ENCODE peak calls at places on chromosomes 7 and 10, in six cellular contexts. N is SK-MEL-5; B is dermis microvascular lymphatic vessel endothelial cell; J is stimulated activated CD4-positive, alpha-beta T cell treated with anti-CD3 and anti-CD28 coated beads, Interleukin-4, amount 100 ng/mL, for 1 hour; X is T1000; A is Karpas-422. I is an unnamed sample.

GRCh38 chr7:38846280-38846679 is 62.7 kb downstream of the VPS41 start:
- DNase-seq in N (no peak), A (no peak), B (no peak), X (no peak), J (no peak), I (no peak)

GRCh38 chr7:142496545-142496991 is 238.7 kb upstream of the PRSS58 start:
- DNase-seq in A (peak; percentile 55), N (peak; percentile 84), X (no peak), B (peak; percentile 40), J (no peak), I (peak; percentile 49)

GRCh38 chr10:120612756-120613155 is 155.7 kb downstream of the PLPP4 start:
- DNase-seq in N (no peak), X (no peak), J (no peak), B (no peak), A (no peak), I (no peak)

GRCh38 chr10:14025790-14026189 is 304.9 kb downstream of the FRMD4A start:
- DNase-seq in A (no peak), N (no peak), X (no peak), B (no peak), J (no peak), I (no peak)

GRCh38 chr7:5492249-5493020 is 68.8 kb upstream of the TNRC18 start:
- DNase-seq in A (no peak), J (no peak), N (no peak), X (no peak), B (no peak), I (no peak)

GRCh38 chr7:7099584-7100014 is 82.7 kb upstream of the C1GALT1 start:
- DNase-seq in B (peak; percentile 91), J (no peak), N (peak; percentile 80), X (peak; percentile 87), A (no peak), I (peak; percentile 99)

GRCh38 chr7:131521651-131522163 is 34.7 kb downstream of the PODXL start:
- DNase-seq in N (no peak), J (no peak), B (peak; percentile 88), A (no peak), X (no peak), I (peak; percentile 42)

GRCh38 chr7:148704189-148704588 is 5.5 kb downstream of the CUL1 start:
- DNase-seq in N (no peak), A (no peak), X (no peak), J (no peak), B (no peak), I (no peak)

GRCh38 chr7:158829342-158830210 is at the start of gene ESYT2:
- DNase-seq in A (peak; percentile 99), B (peak; percentile 98), N (peak; percentile 98), X (peak; percentile 98), J (peak; percentile 100), I (peak; percentile 97)

GRCh38 chr7:92880212-92881090 is 44.1 kb upstream of the CDK6 start:
- DNase-seq in X (no peak), B (peak; percentile 41), J (no peak), A (peak; percentile 58), N (peak; percentile 93), I (peak; percentile 17)

GRCh38 chr7:6637544-6638229 is 569 bp downstream of the ZNF316 start:
- DNase-seq in J (peak; percentile 61), N (peak; percentile 54), X (no peak), A (peak; percentile 84), B (peak; percentile 57), I (peak; percentile 33)

GRCh38 chr10:78433063-78433717 is 399.5 kb downstream of the RPS24 start:
- DNase-seq in N (no peak), A (peak; percentile 45), B (no peak), X (no peak), J (no peak), I (no peak)

GRCh38 chr7:99468336-99468918 is 2.5 kb upstream of the ATP5MF start:
- DNase-seq in B (no peak), N (no peak), X (no peak), J (no peak), A (no peak), I (no peak)

GRCh38 chr7:19051767-19052375 is 65.6 kb downstream of the TWIST1 start:
- DNase-seq in X (no peak), N (peak; percentile 79), B (peak; percentile 50), A (peak; percentile 83), J (peak; percentile 9), I (peak; percentile 39)

GRCh38 chr7:135769403-135769802 is 20.8 kb upstream of the FAM180A start:
- DNase-seq in A (no peak), J (no peak), N (no peak), B (no peak), X (no peak), I (no peak)

GRCh38 chr10:121659236-121659635 is 61.0 kb upstream of the FGFR2 start:
- DNase-seq in B (no peak), X (no peak), J (no peak), N (no peak), A (no peak), I (no peak)

GRCh38 chr10:98378722-98379121 is 36.3 kb downstream of the PYROXD2 start:
- DNase-seq in J (no peak), N (no peak), B (no peak), A (no peak), X (no peak), I (no peak)

GRCh38 chr7:82605247-82605864 is 161.8 kb upstream of the CACNA2D1 start:
- DNase-seq in X (no peak), J (no peak), N (peak; percentile 74), A (peak; percentile 72), B (peak; percentile 44), I (peak; percentile 44)

GRCh38 chr10:71708301-71708703 is 11.3 kb downstream of the C10orf105 start:
- DNase-seq in J (peak; percentile 72), X (no peak), B (peak; percentile 41), A (peak; percentile 80), N (peak; percentile 53), I (peak; percentile 19)

GRCh38 chr10:84140036-84140379 is 699 bp downstream of the GHITM start:
- DNase-seq in A (no peak), N (peak; percentile 20), B (peak; percentile 46), J (peak; percentile 7), X (no peak), I (peak; percentile 30)

GRCh38 chr10:119680668-119681070 is 29.5 kb downstream of the BAG3 start:
- DNase-seq in J (no peak), B (peak; percentile 84), N (no peak), A (no peak), X (no peak), I (no peak)

GRCh38 chr10:97229322-97229721 is 43.6 kb upstream of the SLIT1 start:
- DNase-seq in B (no peak), N (peak; percentile 21), J (no peak), A (no peak), X (no peak), I (peak; percentile 71)